ENCODE peak calls at places on chromosome 17, in nine cellular contexts. K, M, A, I, Z, Q, O, E and B are unnamed samples.

GRCh38 chr17:82560802-82561428 is 41.4 kb downstream of the FOXK2 start:
- DNase-seq in Q (no peak), A (no peak), K (no peak), I (no peak), E (no peak), M (no peak), O (no peak), Z (no peak), B (no peak)

GRCh38 chr17:33220031-33220430 is 73.1 kb downstream of the ASIC2 start:
- DNase-seq in Q (no peak), A (no peak), O (no peak), I (no peak), K (no peak), E (no peak), Z (no peak), M (no peak), B (no peak)

GRCh38 chr17:65553009-65553645 is 8.3 kb downstream of the AXIN2 start:
- DNase-seq in O (peak; percentile 77), Q (no peak), Z (peak; percentile 63), K (peak; percentile 90), A (no peak), E (no peak), I (no peak), M (no peak), B (no peak)

GRCh38 chr17:8075574-8076342 is 11.8 kb downstream of the ALOX12B start:
- DNase-seq in Z (no peak), K (no peak), O (no peak), A (no peak), I (no peak), Q (no peak), E (no peak), M (no peak), B (no peak)

GRCh38 chr17:4710693-4711634 is 532 bp downstream of the ARRB2 start:
- DNase-seq in Z (no peak), O (no peak), A (no peak), E (no peak), K (peak; percentile 21), Q (no peak), I (peak; percentile 62), M (no peak), B (peak; percentile 44)

GRCh38 chr17:60825351-60825750 is 147.7 kb downstream of the BCAS3 start:
- DNase-seq in E (no peak), Q (no peak), Z (no peak), I (no peak), A (no peak), K (no peak), O (no peak), M (no peak), B (no peak)

GRCh38 chr17:44438634-44439033 is 49.2 kb upstream of the ITGA2B start:
- DNase-seq in K (no peak), A (no peak), O (no peak), Q (no peak), M (no peak), I (peak; percentile 67), E (no peak), Z (peak; percentile 32), B (peak; percentile 21)

GRCh38 chr17:39701012-39701783 is 1.3 kb downstream of the ERBB2 start:
- DNase-seq in Q (no peak), M (peak; percentile 34), O (no peak), K (no peak), E (no peak), Z (no peak), A (no peak), I (peak; percentile 26), B (no peak)

GRCh38 chr17:48646183-48647102 is 20.3 kb upstream of the HOXB9 start:
- DNase-seq in Q (peak; percentile 64), M (no peak), O (peak; percentile 39), Z (no peak), I (no peak), A (peak; percentile 13), K (no peak), E (no peak), B (peak; percentile 75)

GRCh38 chr17:63439682-63440081 is 6.4 kb downstream of the CYB561 start:
- DNase-seq in I (peak; percentile 7), Z (peak; percentile 61), Q (no peak), K (peak; percentile 54), E (no peak), O (peak; percentile 62), A (no peak), M (no peak), B (no peak)

GRCh38 chr17:15508466-15508865 is 41.0 kb upstream of the CDRT4 start:
- DNase-seq in O (no peak), A (no peak), Z (no peak), E (no peak), Q (no peak), K (no peak), I (no peak), M (no peak), B (no peak)